ENCODE peak calls at places on chromosomes 5 and 9, in nine cellular contexts. B is tibial nerve, W is ovary, U is stomach, C is suprapubic skin, X is A549, Y is transverse colon, M is K562, R is upper lobe of left lung. J is an unnamed sample.

GRCh38 chr9:26054600-26055516 is 376.6 kb upstream of the TUSC1 start:
- DNase-seq in R (no peak), X (no peak), M (no peak), W (no peak), B (no peak), C (no peak), U (no peak), Y (no peak), J (no peak)

GRCh38 chr5:97750576-97750975 is 567.5 kb upstream of the RIOK2 start:
- DNase-seq in U (no peak), R (no peak), M (no peak), B (no peak), X (no peak), Y (no peak), W (no peak), C (no peak), J (no peak)

GRCh38 chr9:17225407-17225806 is 90.6 kb downstream of the CNTLN start:
- DNase-seq in W (no peak), X (no peak), Y (no peak), B (no peak), U (no peak), R (no peak), C (no peak), M (no peak), J (no peak)

GRCh38 chr9:107784235-107784958 is 294.8 kb upstream of the KLF4 start:
- DNase-seq in M (peak), W (peak), U (no peak), R (no peak), Y (no peak), X (no peak), C (peak), B (peak), J (peak)

GRCh38 chr9:87112656-87113055 is 165.3 kb upstream of the GAS1 start:
- DNase-seq in B (no peak), W (no peak), X (no peak), C (no peak), R (no peak), M (no peak), Y (no peak), U (no peak), J (no peak)

GRCh38 chr9:91758491-91758981 is 191.5 kb downstream of the ROR2 start:
- DNase-seq in B (no peak), W (no peak), U (peak), C (no peak), M (peak), X (peak), Y (peak), R (no peak), J (peak)

GRCh38 chr5:60883229-60883628 is 39.2 kb upstream of the ELOVL7 start:
- DNase-seq in B (no peak), R (no peak), U (no peak), Y (no peak), C (no peak), M (no peak), X (peak), W (no peak), J (no peak)

GRCh38 chr5:54651482-54652076 is 134.0 kb downstream of the SNX18 start:
- DNase-seq in Y (peak), R (no peak), W (no peak), B (peak), X (no peak), M (no peak), U (peak), C (peak), J (peak)

GRCh38 chr5:3301316-3301715 is 294.3 kb upstream of the IRX1 start:
- DNase-seq in R (no peak), C (no peak), B (no peak), M (no peak), X (no peak), U (no peak), Y (no peak), W (no peak), J (no peak)

GRCh38 chr5:164175083-164175482 is 669.7 kb downstream of the MAT2B start:
- DNase-seq in M (no peak), R (no peak), X (no peak), U (no peak), B (no peak), W (no peak), C (no peak), Y (no peak), J (no peak)

GRCh38 chr5:51468196-51468595 is 84.9 kb downstream of the ISL1 start:
- DNase-seq in B (no peak), X (no peak), C (no peak), R (no peak), M (no peak), W (no peak), Y (no peak), U (no peak), J (no peak)

GRCh38 chr5:179226696-179227095 is 118.6 kb downstream of the ADAMTS2 start:
- DNase-seq in M (no peak), Y (no peak), X (no peak), C (no peak), B (no peak), U (no peak), W (peak), R (no peak), J (peak)

GRCh38 chr5:851076-851475 is 290 bp upstream of the ZDHHC11 start:
- DNase-seq in C (peak), X (no peak), B (no peak), U (no peak), R (no peak), Y (no peak), W (no peak), M (no peak), J (peak)

GRCh38 chr5:14821721-14822120 is 49.9 kb downstream of the ANKH start:
- DNase-seq in U (no peak), W (no peak), Y (no peak), B (no peak), M (no peak), C (no peak), R (no peak), X (no peak), J (no peak)

GRCh38 chr9:110464321-110464720 is 115.2 kb downstream of the SVEP1 start:
- DNase-seq in Y (no peak), X (no peak), U (no peak), M (peak), R (no peak), B (no peak), C (no peak), W (no peak), J (no peak)

GRCh38 chr5:141517321-141517720 is 28.4 kb downstream of the PCDHGC5 start:
- DNase-seq in W (no peak), M (no peak), R (no peak), X (no peak), C (no peak), U (no peak), Y (no peak), B (no peak), J (no peak)

GRCh38 chr9:136443087-136443486 is 3.4 kb upstream of the INPP5E start:
- DNase-seq in M (no peak), X (no peak), Y (no peak), W (no peak), C (no peak), B (no peak), U (no peak), R (peak), J (no peak)

GRCh38 chr9:124752967-124753366 is 18.1 kb downstream of the NR6A1 start:
- DNase-seq in W (no peak), Y (no peak), X (no peak), R (no peak), C (no peak), U (no peak), M (no peak), B (no peak), J (no peak)

DNA sequence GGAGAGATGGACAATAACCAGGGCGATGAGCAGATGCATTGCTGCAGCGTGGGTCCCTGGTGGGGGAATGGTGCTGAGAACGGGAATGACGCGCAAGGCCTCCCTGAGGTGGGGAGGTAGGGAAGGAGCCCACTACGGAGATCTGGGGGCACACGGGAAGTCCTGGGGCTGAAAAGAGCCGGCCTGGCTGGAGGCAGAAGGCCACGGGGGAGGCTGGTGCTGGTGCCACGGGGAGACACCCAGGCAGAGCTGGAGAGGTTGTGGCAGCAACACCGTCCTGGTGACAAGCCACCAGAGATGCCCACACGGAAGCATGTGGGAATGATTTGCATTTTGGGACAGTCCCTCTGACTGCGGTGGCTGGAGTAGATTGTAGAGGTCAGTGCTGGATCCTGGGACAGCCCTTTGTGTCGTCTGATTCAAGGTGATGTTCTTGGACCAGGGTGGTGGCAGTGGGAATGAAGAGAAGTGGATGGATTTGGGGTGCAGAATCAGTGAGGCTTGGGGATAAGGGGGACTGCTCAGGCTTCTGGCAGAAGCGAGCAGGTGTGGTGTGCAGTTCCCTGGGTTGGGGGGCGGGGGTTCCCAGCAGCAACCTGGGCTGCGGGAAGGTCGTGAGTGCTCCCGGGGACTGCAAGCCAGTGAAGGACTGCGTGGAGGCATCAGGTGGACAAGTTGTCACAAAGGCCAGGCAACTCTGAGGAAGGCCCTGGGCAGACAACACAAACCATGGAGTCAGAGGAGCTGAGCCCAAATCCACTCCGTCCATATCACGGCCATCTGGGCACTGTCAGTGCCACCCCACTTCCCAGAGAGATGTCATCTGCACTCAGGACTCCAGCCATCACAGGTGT is 25.2 kb upstream of the CNOT6 start:
- DNase-seq in Y (no peak), U (no peak), B (no peak), R (no peak), X (no peak), M (no peak), W (no peak), C (peak), J (no peak)
- TF ChIP-seq POLR2A in Y (no peak), U (no peak), B (no peak), R (no peak), X (no peak), M (no peak), W (no peak), C (no peak), J (no peak)

DNA sequence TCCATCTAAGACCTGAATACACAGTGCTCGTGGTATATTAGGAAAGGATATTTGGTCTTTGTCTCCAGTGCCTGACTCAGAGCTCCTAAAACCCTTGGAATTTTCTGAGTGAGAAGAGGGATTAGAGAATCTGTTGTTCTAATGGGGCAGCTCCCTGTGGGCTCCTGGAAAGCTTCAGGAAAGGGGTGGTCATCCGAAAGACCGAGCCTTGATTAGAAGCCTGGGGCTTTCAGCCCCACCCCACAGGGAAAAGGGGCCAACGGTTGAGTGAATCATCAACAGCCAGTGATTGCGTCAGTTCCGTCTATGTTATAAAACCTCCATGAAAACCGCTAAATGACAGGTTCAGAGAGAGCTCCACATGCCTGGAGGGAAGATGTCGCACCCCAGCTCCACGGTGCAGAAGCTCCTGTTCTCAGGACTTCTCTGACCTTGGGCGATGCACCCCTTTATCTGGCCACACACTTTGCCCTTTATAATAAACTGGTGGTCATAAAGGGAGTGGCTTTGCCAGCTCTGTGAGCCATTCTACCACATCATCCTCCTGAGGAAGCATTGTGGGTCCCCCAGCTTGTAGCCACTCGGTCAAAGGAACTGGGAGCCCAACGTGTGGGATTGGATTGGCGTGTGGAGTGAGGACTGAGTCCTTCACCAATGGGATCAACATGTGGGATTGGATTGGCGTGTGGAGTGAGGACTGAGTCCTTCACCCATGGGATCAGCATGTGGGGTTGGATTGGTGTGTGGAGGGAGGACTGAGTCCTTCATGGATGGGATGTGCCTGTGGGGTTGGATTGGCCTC is 71.0 kb upstream of the ICE1 start:
- DNase-seq in X (peak), M (no peak), R (no peak), C (no peak), W (no peak), U (no peak), Y (no peak), B (no peak), J (no peak)
- TF ChIP-seq EP300 in X (peak), M (peak), R (no peak), C (no peak), W (no peak), U (no peak), Y (no peak), B (no peak), J (no peak)

GRCh38 chr9:8489845-8490244 is 690.3 kb upstream of the DMAC1 start:
- DNase-seq in Y (no peak), X (no peak), M (no peak), B (no peak), U (no peak), C (no peak), R (no peak), W (no peak), J (no peak)

GRCh38 chr9:8492034-8492433 is 692.5 kb upstream of the DMAC1 start:
- DNase-seq in Y (no peak), B (no peak), R (no peak), X (no peak), U (no peak), W (no peak), M (no peak), C (no peak), J (no peak)

GRCh38 chr9:8484563-8484962 is 685.0 kb upstream of the DMAC1 start:
- DNase-seq in R (no peak), C (no peak), W (no peak), U (no peak), X (no peak), M (no peak), Y (no peak), B (no peak), J (no peak)

GRCh38 chr9:8486095-8486494 is 686.5 kb upstream of the DMAC1 start:
- DNase-seq in M (no peak), X (no peak), U (peak), W (peak), R (no peak), B (peak), Y (peak), C (no peak), J (no peak)
- TF ChIP-seq CTCF in M (no peak), X (no peak), U (no peak), W (no peak), R (no peak), B (peak), Y (no peak), C (no peak), J (no peak)

DNA sequence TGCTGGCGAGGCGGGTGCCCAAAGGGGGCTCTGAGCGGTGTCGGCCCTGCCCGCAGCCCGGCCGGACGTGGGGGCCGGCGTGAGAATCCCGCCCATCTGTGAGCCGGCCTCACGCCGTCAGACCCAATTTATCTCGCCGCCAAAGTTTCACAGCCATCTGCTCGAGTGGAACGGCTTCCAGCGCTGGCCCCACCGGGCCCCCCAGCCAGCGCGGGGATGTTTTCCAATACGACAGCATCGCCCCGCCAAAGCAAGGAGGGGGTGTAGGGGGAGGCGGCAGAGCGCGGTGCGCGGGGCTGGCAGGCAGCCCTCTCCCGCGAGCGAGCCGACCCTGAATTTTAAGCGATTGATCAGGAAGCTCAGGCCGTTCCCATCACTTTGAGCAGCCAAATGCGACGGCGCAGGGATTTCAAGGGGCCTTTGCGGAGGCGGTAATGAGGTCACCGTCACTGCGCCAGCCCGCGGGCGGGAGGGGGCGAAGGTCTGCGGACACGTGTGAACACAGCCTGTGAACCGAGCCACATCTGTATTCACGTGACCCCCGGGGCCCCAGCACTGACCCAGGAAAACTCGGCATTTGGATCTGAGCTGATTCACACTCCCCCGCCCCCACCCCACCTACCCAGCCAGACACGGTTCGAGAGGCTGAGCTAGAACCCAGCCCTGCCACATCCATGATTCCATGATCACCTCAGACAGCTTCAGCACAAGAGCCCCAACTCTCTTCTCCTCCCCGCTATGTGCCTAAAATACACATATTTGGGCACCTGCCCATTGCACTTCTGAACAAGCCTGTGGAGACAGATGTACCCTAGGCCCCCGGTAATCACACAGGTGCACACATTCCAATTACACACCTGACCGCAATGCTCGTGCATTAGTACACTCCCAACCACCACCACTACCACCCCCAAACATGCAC is 47.8 kb upstream of the PSD2 start:
- DNase-seq in U (peak), C (no peak), M (peak), W (peak), Y (peak), R (peak), B (peak), X (no peak), J (peak)
- TF ChIP-seq POLR2A in U (no peak), C (no peak), M (no peak), W (no peak), Y (no peak), R (no peak), B (no peak), X (no peak), J (no peak)

GRCh38 chr5:135915466-135916001 is 19.9 kb upstream of the IL9 start:
- DNase-seq in C (no peak), X (no peak), W (no peak), Y (no peak), B (no peak), R (no peak), U (no peak), M (no peak), J (no peak)

GRCh38 chr5:135913713-135914626 is 18.3 kb upstream of the IL9 start:
- DNase-seq in M (no peak), W (no peak), X (no peak), R (no peak), B (no peak), C (no peak), U (no peak), Y (no peak), J (no peak)

GRCh38 chr5:135921388-135921787 is 25.7 kb upstream of the IL9 start:
- DNase-seq in W (no peak), M (no peak), U (no peak), B (no peak), Y (no peak), C (no peak), R (no peak), X (no peak), J (no peak)

GRCh38 chr5:135920199-135920598 is 24.6 kb upstream of the IL9 start:
- DNase-seq in X (no peak), M (no peak), C (no peak), W (no peak), R (no peak), B (no peak), U (no peak), Y (no peak), J (no peak)

DNA sequence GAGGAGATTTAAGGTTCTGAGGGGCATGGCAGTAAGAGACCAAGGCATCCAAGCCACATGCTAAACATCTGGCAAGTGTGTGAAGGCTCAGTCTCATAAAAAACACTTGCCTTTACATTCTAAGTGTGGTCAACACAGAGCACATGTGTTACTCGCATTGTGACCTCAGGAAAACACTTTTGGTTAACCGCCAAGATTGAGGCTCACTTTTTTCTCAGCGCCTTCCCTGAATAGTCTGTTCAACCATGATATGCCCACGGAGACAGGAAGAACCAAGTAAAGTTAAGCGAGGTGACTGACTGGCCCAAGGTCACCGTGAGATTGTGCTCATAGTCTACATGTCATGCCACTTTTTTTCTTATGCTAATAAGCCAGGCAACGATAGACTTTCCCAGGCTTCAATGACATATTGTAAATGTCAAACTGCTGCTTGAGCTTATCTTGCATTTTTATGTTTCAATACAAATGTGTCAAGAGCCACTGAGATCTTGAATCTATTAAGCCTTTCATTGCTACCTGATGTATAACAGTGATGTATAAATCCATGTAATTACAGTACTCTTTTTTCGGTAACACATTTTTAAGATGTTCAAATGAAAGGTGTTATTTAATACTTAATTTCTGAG is 21.1 kb upstream of the IL9 start:
- DNase-seq in R (no peak), Y (no peak), M (no peak), C (no peak), B (no peak), U (no peak), W (no peak), X (no peak), J (no peak)
- TF ChIP-seq EP300 in R (no peak), Y (no peak), M (no peak), C (no peak), B (no peak), U (no peak), W (no peak), X (no peak), J (no peak)

DNA sequence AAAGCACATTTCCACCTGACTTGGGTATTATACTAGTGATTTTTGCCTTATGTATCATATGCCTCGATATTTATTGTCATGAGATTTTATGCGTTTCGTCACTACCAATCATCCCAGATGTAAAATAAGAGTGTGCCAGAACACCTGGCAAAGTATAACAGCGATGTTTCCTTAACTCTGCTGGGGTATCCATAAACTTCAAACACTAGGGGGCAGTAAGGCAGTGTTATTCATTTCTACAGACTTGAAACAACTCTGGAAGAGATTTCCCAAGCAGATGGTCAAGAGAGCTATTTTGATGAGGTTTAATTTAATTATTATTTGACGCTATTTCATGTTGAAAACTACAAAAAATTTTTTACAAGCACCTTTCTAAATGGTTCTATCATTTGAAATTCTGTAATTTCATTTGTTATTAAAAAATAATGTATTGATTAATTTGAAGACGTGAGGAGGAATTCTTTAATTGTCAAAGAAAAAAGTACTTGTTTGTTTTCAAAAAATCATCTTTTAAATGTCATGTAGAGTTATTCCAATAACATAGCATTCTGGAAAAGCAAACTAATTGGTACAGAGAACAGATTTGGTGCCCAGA is 388.5 kb upstream of the CTNND2 start:
- DNase-seq in R (no peak), X (no peak), M (peak), B (no peak), U (no peak), C (no peak), W (no peak), Y (no peak), J (no peak)
- TF ChIP-seq CTCF in R (no peak), X (no peak), M (peak), B (no peak), U (no peak), C (no peak), W (no peak), Y (no peak), J (no peak)

J was measured in sigmoid colon.